ENCODE peak calls at places on chromosome 3, in seven cellular contexts. K is fibroblast of mammary gland, H is A549, A is fibroblast of pulmonary artery, O is HFF-Myc, I is AG09309, J is right atrium auricular region. U is an unnamed sample.

GRCh38 chr3:111315911-111316310 is 226.1 kb upstream of the CD96 start:
- DNase-seq in J (no peak), K (peak), H (no peak), A (peak), O (no peak), I (no peak), U (no peak)

GRCh38 chr3:128813003-128813564 is 66.3 kb upstream of the ACAD9 start:
- DNase-seq in I (no peak), A (no peak), O (no peak), K (no peak), H (no peak), J (no peak), U (no peak)

GRCh38 chr3:71384393-71384792 is 199.1 kb downstream of the FOXP1 start:
- DNase-seq in A (no peak), I (no peak), J (no peak), H (no peak), K (peak), O (no peak), U (no peak)

GRCh38 chr3:55649554-55649953 is 162.4 kb upstream of the WNT5A start:
- DNase-seq in A (no peak), K (no peak), O (no peak), H (no peak), I (no peak), J (no peak), U (no peak)

GRCh38 chr3:131669590-131669989 is 166.8 kb upstream of the MRPL3 start:
- DNase-seq in H (no peak), K (no peak), A (no peak), O (no peak), I (no peak), J (no peak), U (no peak)

GRCh38 chr3:70992557-70992956 is 591.0 kb downstream of the FOXP1 start:
- DNase-seq in O (no peak), J (no peak), I (no peak), H (no peak), A (no peak), K (no peak), U (peak)

GRCh38 chr3:13087320-13087985 is 14.2 kb upstream of the IQSEC1 start:
- DNase-seq in A (no peak), O (no peak), I (no peak), J (no peak), H (no peak), K (no peak), U (no peak)

GRCh38 chr3:164024786-164025185 is 1053.5 kb downstream of the SI start:
- DNase-seq in J (no peak), H (no peak), I (no peak), K (no peak), A (no peak), O (no peak), U (no peak)

GRCh38 chr3:37935290-37935668 is 55.3 kb upstream of the VILL start:
- DNase-seq in K (peak), J (no peak), H (peak), I (no peak), O (no peak), A (peak), U (peak)

GRCh38 chr3:77102916-77103769 is 63.2 kb downstream of the ROBO2 start:
- DNase-seq in I (no peak), H (no peak), A (peak), K (no peak), J (no peak), O (no peak), U (no peak)

GRCh38 chr3:23900744-23901143 is 16.0 kb downstream of the NKIRAS1 start:
- DNase-seq in K (peak), I (no peak), J (no peak), H (peak), O (no peak), A (peak), U (no peak)

GRCh38 chr3:119318871-119319270 is 24.7 kb downstream of the ARHGAP31 start:
- DNase-seq in O (peak), H (no peak), J (no peak), I (no peak), K (peak), A (peak), U (no peak)

GRCh38 chr3:57165637-57166036 is 484 bp upstream of the IL17RD start:
- DNase-seq in J (no peak), H (no peak), O (no peak), I (no peak), K (no peak), A (no peak), U (no peak)

GRCh38 chr3:48738926-48739616 is 22.1 kb upstream of the IP6K2 start:
- DNase-seq in I (no peak), O (no peak), J (no peak), A (no peak), K (no peak), H (no peak), U (no peak)

GRCh38 chr3:102237181-102237580 is 197.6 kb upstream of the ZPLD1 start:
- DNase-seq in J (no peak), H (no peak), O (no peak), A (no peak), I (no peak), K (no peak), U (no peak)

GRCh38 chr3:102237838-102238237 is 197.0 kb upstream of the ZPLD1 start:
- DNase-seq in O (no peak), H (no peak), I (no peak), K (no peak), A (no peak), J (no peak), U (no peak)

GRCh38 chr3:102238362-102238761 is 196.5 kb upstream of the ZPLD1 start:
- DNase-seq in O (no peak), A (no peak), J (no peak), K (no peak), I (no peak), H (no peak), U (no peak)

GRCh38 chr3:102233881-102234280 is 200.9 kb upstream of the ZPLD1 start:
- DNase-seq in K (no peak), H (no peak), O (no peak), A (no peak), I (no peak), J (no peak), U (no peak)

GRCh38 chr3:102235679-102236078 is 199.1 kb upstream of the ZPLD1 start:
- DNase-seq in A (peak), I (no peak), H (peak), K (peak), O (no peak), J (no peak), U (no peak)
- TF ChIP-seq CTCF in A (peak), I (peak), H (peak), K (peak), O (peak), J (peak), U (peak)

DNA sequence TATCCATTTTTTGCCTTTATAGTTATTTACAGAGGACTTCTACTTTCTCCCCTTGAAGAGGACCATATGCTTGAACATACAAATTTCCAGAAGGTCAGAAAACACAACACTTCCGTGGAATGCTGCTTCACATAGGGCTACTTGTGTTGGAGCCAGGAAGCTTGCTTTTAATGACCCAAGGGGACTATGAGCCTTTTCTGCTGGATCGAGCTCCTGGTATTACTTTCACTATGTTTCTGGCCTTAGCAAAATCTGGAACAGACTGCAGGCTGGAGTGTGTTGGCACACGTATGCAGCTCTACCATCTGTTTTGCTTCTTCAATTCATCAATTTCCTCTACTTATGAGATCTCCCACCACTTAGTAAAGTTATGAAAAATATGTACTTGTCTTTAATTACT is 69.3 kb upstream of the CBLB start:
- DNase-seq in H (no peak), K (peak), A (peak), J (no peak), I (peak), O (peak), U (no peak)
- H3K4me3 ChIP-seq in H (no peak), K (no peak), A (peak), J (peak), I (no peak), O (no peak), U (no peak)

GRCh38 chr3:194964809-194965208 is 279.1 kb downstream of the FAM43A start:
- DNase-seq in H (no peak), J (no peak), A (no peak), K (no peak), I (no peak), O (no peak), U (no peak)

GRCh38 chr3:194971965-194972364 is 286.3 kb downstream of the FAM43A start:
- DNase-seq in A (no peak), K (no peak), H (no peak), O (no peak), J (peak), I (no peak), U (no peak)

GRCh38 chr3:194971009-194971408 is 285.3 kb downstream of the FAM43A start:
- DNase-seq in I (no peak), O (no peak), H (no peak), K (no peak), A (no peak), J (peak), U (no peak)

GRCh38 chr3:194970066-194970465 is 284.4 kb downstream of the FAM43A start:
- DNase-seq in O (no peak), H (no peak), A (no peak), J (no peak), I (no peak), K (no peak), U (no peak)

DNA sequence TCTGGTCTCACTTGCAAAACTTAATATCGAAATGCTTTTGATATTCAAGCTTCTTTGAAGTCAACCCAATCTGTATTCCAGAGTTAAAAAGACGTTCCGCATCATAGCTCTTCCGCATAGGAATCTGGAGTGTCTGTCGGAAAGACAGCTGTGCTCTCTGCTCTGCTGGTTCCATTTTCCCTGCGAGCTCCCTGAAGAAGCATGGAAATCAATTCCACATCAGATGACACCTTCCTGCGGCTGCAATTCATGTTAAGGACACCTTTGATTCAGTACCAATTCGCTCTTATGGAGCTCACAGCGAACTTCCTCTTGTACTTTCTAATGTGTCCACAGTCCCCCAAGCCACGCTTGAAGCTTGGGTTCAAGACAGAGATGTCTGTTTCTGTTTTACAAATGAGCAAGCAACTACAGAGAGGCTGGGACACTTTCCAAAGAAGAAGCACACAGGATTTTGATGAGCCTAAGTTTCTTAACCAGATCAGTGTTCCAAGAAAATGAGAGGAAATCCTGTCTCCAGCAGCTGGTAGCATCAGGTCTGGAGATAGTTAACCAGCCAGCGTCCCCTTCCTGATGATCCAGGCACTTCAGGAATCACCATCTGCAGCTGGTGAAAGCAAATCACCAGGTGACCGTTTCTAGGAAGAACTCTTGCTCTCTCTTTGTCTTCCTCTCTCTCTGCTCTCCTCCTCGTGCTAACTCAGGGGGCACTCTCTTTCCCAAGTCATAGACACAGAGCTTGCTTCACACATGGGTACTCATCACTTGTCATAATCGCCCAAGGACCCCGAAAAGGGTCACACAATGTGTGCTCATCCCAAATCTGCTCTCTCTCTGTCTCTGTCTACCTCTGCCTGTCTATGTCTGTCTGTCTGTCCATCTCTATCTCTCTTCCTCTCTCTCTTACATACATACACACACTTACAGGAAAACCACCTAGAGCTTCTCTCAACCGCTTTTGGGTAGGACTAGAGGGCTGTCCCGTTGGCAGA is 281.7 kb downstream of the FAM43A start:
- DNase-seq in O (no peak), H (no peak), A (peak), J (peak), I (no peak), K (peak), U (no peak)
- TF ChIP-seq CTCF in O (peak), H (no peak), A (peak), J (no peak), I (peak), K (no peak), U (no peak)

DNA sequence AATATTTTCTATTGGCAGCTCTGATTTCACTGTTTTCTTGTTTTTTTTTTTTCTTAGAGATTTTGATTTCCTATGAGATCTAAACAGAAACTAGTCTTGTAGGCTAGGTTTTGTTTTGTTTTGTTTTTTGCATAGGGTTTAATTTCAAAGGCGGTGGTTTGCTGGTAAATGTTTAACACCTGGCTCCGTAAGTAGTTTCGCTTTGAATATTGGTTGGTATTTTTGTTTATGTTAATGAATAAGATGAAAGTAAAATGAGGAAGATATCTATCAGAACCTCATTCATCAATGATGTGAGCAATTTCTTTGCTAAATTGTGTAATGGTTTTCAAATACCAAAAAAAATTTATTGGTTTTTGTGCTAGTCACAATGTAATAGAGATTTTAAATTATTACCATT is 39.7 kb upstream of the TM4SF1 start:
- DNase-seq in J (no peak), O (no peak), K (no peak), I (no peak), A (no peak), H (no peak), U (no peak)
- H3K4me3 ChIP-seq in J (no peak), O (no peak), K (no peak), I (no peak), A (no peak), H (no peak), U (no peak)

GRCh38 chr3:20657566-20657965 is 471.6 kb upstream of the SGO1 start:
- DNase-seq in O (no peak), K (no peak), I (no peak), J (no peak), H (no peak), A (no peak), U (no peak)
- TF ChIP-seq CTCF in O (no peak), K (no peak), I (no peak), J (no peak), H (no peak), A (no peak), U (no peak)

GRCh38 chr3:11154036-11154952 is at the start of gene HRH1:
- DNase-seq in I (no peak), A (peak), J (no peak), O (no peak), H (peak), K (no peak), U (no peak)

GRCh38 chr3:11156026-11156410 is 1.7 kb downstream of the HRH1 start:
- DNase-seq in I (no peak), H (no peak), K (no peak), J (no peak), A (no peak), O (no peak), U (no peak)

GRCh38 chr3:11154953-11155325 is 646 bp downstream of the HRH1 start:
- DNase-seq in A (peak), K (peak), O (no peak), J (no peak), H (no peak), I (no peak), U (no peak)

GRCh38 chr3:11157406-11157805 is 3.1 kb downstream of the HRH1 start:
- DNase-seq in A (no peak), K (no peak), H (no peak), J (no peak), O (no peak), I (no peak), U (no peak)

DNA sequence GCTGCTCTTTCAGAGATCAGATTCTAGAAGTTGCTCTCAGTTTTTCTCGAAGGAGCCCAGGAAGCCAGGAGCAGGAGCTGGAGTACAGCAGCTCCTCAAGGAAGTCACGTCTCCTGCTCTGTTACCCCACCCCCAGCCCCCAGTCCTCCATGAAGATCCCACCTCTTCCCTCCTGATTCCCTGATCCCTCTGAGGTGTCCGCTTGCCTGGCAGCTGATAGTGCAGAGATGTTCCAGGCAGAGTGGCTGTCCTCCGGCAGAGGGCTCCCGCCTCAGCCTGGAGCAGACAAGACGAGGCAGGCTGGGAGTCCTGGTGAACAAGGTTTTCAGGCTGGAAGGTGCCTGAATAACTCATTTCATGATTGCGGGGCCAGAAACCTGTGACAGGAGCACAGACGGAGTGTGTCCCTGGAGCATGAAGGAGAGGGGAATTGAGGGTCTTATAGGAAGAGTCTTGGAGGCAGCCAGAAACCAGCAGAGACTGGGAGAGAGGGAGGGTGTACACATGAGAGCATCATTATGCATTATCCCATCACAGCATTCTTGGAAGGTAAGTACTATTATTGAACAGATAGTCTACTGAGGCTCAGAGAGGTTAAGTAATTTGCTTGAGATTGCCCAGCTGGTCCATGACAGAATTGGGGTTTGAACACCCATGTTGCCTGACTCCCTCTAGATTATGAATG is 1.2 kb downstream of the HRH1 start:
- DNase-seq in J (peak), I (peak), H (peak), A (peak), O (peak), K (peak), U (peak)
- H3K4me3 ChIP-seq in J (peak), I (peak), H (peak), A (peak), O (peak), K (peak), U (peak)

DNA sequence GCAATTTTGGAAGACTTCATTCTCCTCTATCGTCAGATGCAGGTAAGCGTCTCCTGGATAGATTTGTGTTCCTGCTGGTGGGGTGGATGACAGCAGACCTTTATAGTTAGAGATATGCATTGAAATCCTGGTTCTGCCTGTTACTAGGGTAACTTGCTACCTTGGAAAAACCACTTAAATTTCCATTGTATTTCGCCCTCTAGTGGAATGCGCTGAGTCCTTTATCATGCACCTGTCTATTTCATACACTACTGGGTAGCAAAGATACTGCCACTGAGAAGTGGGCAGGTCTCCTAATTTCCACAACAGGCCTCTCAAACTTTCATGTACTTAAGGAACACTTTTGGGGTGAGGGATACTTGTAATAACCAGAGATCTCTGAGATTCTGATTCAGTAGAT is 209.5 kb upstream of the SUCLG2 start:
- DNase-seq in A (no peak), O (peak), H (peak), K (peak), I (no peak), J (no peak), U (no peak)
- TF ChIP-seq CTCF in A (peak), O (peak), H (peak), K (peak), I (peak), J (peak), U (peak)

DNA sequence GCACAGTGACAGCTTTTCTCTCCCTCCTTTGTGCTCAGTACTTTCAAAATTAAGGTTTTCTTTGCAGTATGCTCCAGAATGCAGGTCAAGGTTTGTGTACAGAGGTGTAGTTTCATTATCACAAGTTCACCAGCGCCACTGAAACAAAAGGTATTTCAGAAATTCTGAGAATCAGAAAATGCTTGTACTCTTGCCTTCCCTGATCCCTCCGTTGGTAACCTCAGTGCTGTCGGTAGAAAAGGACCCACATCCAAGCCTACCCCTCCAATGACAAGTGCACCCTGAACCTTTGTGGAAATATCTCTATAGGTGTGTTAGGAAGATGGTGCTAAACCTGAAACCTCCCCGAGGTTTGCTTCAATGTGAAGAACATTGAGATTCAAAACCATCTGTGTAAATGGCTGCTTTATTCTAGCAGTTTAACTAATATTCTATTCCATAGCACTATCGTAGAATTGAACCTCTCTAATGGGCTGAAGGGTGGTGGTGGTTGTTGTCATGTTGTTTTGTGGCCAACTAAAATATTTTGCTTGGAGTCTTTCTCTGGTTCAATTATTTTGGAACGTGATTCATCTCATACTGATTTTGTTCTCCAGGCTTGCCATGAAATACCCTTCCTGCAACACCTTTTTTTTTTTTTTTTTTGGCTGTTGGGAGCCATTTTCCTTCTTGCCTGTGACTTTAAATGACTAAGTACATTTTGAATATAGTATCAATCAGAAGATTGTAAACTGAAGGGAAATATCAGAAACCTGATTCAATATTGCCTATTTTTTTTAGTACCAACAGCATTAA is 20.7 kb downstream of the ZBTB38 start:
- DNase-seq in O (no peak), A (peak), H (no peak), J (no peak), K (peak), I (no peak), U (no peak)
- H3K4me3 ChIP-seq in O (no peak), A (peak), H (no peak), J (no peak), K (no peak), I (no peak), U (peak)